ENCODE peak calls at places on chromosomes 5 and 9, in six cellular contexts. N is GM13977; H is AG09309; Z is HAP-1; X is CD8-positive, alpha-beta T cell; I is kidney tubule cell. L is an unnamed sample.

GRCh38 chr5:126450388-126450787 is 27.2 kb downstream of the GRAMD2B start:
- DNase-seq in N (peak), H (no peak), Z (no peak), X (peak), I (peak), L (no peak)

GRCh38 chr5:44644628-44645027 is 164.1 kb upstream of the MRPS30 start:
- DNase-seq in N (no peak), H (no peak), Z (no peak), X (no peak), I (no peak), L (no peak)

GRCh38 chr9:110007477-110008270 is 200.3 kb downstream of the C9orf152 start:
- DNase-seq in N (peak), H (no peak), Z (no peak), X (no peak), I (peak), L (no peak)

GRCh38 chr5:169717298-169717697 is 80.2 kb downstream of the DOCK2 start:
- DNase-seq in N (no peak), H (peak), Z (no peak), X (no peak), I (peak), L (no peak)

GRCh38 chr5:95283022-95283615 is 1.8 kb downstream of the MCTP1 start:
- DNase-seq in N (no peak), H (no peak), Z (no peak), X (no peak), I (no peak), L (no peak)

GRCh38 chr5:143134269-143134668 is 269.2 kb downstream of the NR3C1 start:
- DNase-seq in N (no peak), H (no peak), Z (no peak), X (no peak), I (peak), L (no peak)

GRCh38 chr9:89988458-89988857 is 383.6 kb downstream of the GADD45G start:
- DNase-seq in N (no peak), H (no peak), Z (no peak), X (no peak), I (no peak), L (no peak)

GRCh38 chr5:121962943-121963342 is 1.2 kb downstream of the SRFBP1 start:
- DNase-seq in N (no peak), H (no peak), Z (no peak), X (no peak), I (peak), L (no peak)

GRCh38 chr5:21184566-21184965 is 1196.6 kb upstream of the CDH18 start:
- DNase-seq in N (no peak), H (no peak), Z (no peak), X (no peak), I (no peak), L (no peak)

GRCh38 chr5:56409331-56410190 is 176.4 kb upstream of the ANKRD55 start:
- DNase-seq in N (no peak), H (peak), Z (peak), X (no peak), I (peak), L (no peak)

GRCh38 chr5:31106742-31107546 is 86.5 kb upstream of the CDH6 start:
- DNase-seq in N (no peak), H (no peak), Z (no peak), X (no peak), I (peak), L (no peak)

GRCh38 chr5:34500236-34500836 is 155.8 kb upstream of the RAI14 start:
- DNase-seq in N (no peak), H (no peak), Z (no peak), X (no peak), I (no peak), L (no peak)

GRCh38 chr5:35677878-35678277 is 60.2 kb downstream of the SPEF2 start:
- DNase-seq in N (no peak), H (no peak), Z (no peak), X (no peak), I (no peak), L (no peak)

GRCh38 chr9:125405938-125406811 is 144.5 kb downstream of the GAPVD1 start:
- DNase-seq in N (no peak), H (no peak), Z (no peak), X (no peak), I (peak), L (no peak)

GRCh38 chr5:7957329-7957728 is 88.4 kb downstream of the MTRR start:
- DNase-seq in N (no peak), H (no peak), Z (no peak), X (no peak), I (no peak), L (no peak)

GRCh38 chr5:38104497-38105230 is 153.7 kb upstream of the EGFLAM start:
- DNase-seq in N (no peak), H (no peak), Z (peak), X (no peak), I (no peak), L (no peak)

GRCh38 chr5:149313151-149313841 is 32.0 kb upstream of the GRPEL2 start:
- DNase-seq in N (no peak), H (no peak), Z (no peak), X (no peak), I (no peak), L (no peak)

GRCh38 chr5:1473746-1474145 is 28.5 kb upstream of the SLC6A3 start:
- DNase-seq in N (no peak), H (no peak), Z (no peak), X (no peak), I (no peak), L (no peak)

GRCh38 chr5:83095973-83096539 is 18.7 kb downstream of the XRCC4 start:
- DNase-seq in N (no peak), H (no peak), Z (no peak), X (no peak), I (peak), L (no peak)

GRCh38 chr9:2018764-2019548 is 3.8 kb downstream of the SMARCA2 start:
- DNase-seq in N (no peak), H (no peak), Z (peak), X (peak), I (no peak), L (no peak)

GRCh38 chr9:136399176-136400037 is 563 bp downstream of the SNAPC4 start:
- DNase-seq in N (peak), H (no peak), Z (peak), X (peak), I (peak), L (peak)

GRCh38 chr9:132647806-132648205 is 22.0 kb downstream of the DDX31 start:
- DNase-seq in N (no peak), H (no peak), Z (no peak), X (no peak), I (no peak), L (no peak)

GRCh38 chr5:14914603-14915277 is 43.2 kb upstream of the ANKH start:
- DNase-seq in N (no peak), H (peak), Z (no peak), X (no peak), I (peak), L (no peak)

GRCh38 chr5:173759696-173760095 is 128.5 kb upstream of the CPEB4 start:
- DNase-seq in N (no peak), H (no peak), Z (no peak), X (no peak), I (no peak), L (no peak)

GRCh38 chr5:173011602-173012001 is 28.0 kb downstream of the ATP6V0E1 start:
- DNase-seq in N (no peak), H (no peak), Z (no peak), X (no peak), I (no peak), L (no peak)

GRCh38 chr5:171806976-171807823 is 21.6 kb downstream of the SMIM23 start:
- DNase-seq in N (no peak), H (no peak), Z (no peak), X (no peak), I (peak), L (no peak)

L was measured in activated B cell treated with CpG ODN at 0.5 μM for 24 hours.